ENCODE peak calls at places on chromosomes 2 and 18, in nine cellular contexts. O is CD4-positive, alpha-beta memory T cell; K is tibial nerve; X is RWPE2; D is K562; R is naive thymus-derived CD4-positive, alpha-beta T cell; Q is BE2C; C is effector memory CD4-positive, alpha-beta T cell; U is ovary. H is an unnamed sample. For H3K4me1, the result is how much of the 10 kb centered on the place peaks cover.

GRCh38 chr18:59700535-59700967 is 3.3 kb upstream of the CCBE1 start:
- DNase-seq in O (no peak), K (no peak), X (peak), D (no peak), R (no peak), Q (peak), C (no peak), U (no peak), H (no peak)

GRCh38 chr2:85713836-85714235 is 19.7 kb downstream of the GNLY start:
- DNase-seq in O (no peak), K (no peak), X (no peak), D (no peak), R (no peak), Q (no peak), C (no peak), U (no peak), H (no peak)

GRCh38 chr18:41096504-41096903 is 858.5 kb upstream of the PIK3C3 start:
- DNase-seq in O (no peak), K (no peak), X (no peak), D (no peak), R (no peak), Q (peak), C (no peak), U (no peak), H (no peak)

GRCh38 chr18:1585881-1586488 is 681.3 kb downstream of the ADCYAP1 start:
- DNase-seq in O (no peak), K (no peak), X (no peak), D (peak), R (no peak), Q (no peak), C (no peak), U (no peak), H (no peak)

GRCh38 chr18:2050702-2051201 is 520.6 kb downstream of the METTL4 start:
- DNase-seq in O (no peak), K (no peak), X (no peak), D (no peak), R (no peak), Q (no peak), C (no peak), U (no peak), H (no peak)

GRCh38 chr2:62266433-62267038 is 70.6 kb downstream of the B3GNT2 start:
- DNase-seq in O (no peak), K (no peak), X (no peak), D (peak), R (no peak), Q (no peak), C (no peak), U (no peak), H (no peak)

GRCh38 chr2:241695676-241696075 is 6.2 kb upstream of the ING5 start:
- DNase-seq in O (no peak), K (no peak), X (no peak), D (no peak), R (no peak), Q (no peak), C (no peak), U (no peak), H (no peak)

GRCh38 chr2:196742685-196743084 is 56.8 kb downstream of the GTF3C3 start:
- DNase-seq in O (no peak), K (no peak), X (no peak), D (no peak), R (no peak), Q (no peak), C (no peak), U (no peak), H (no peak)

GRCh38 chr2:157839822-157840221 is 36.3 kb downstream of the ACVR1 start:
- DNase-seq in O (no peak), K (no peak), X (no peak), D (peak), R (no peak), Q (peak), C (no peak), U (no peak), H (no peak)

GRCh38 chr2:98445708-98446577 is 1.3 kb downstream of the INPP4A start:
- DNase-seq in O (no peak), K (no peak), X (no peak), D (peak), R (peak), Q (peak), C (no peak), U (no peak), H (no peak)

GRCh38 chr18:39667905-39668304 is 2102.3 kb upstream of the CELF4 start:
- DNase-seq in O (no peak), K (no peak), X (no peak), D (no peak), R (no peak), Q (no peak), C (no peak), U (no peak), H (no peak)

GRCh38 chr2:7209776-7210555 is 292.8 kb downstream of the RNF144A start:
- DNase-seq in O (no peak), K (no peak), X (no peak), D (no peak), R (no peak), Q (no peak), C (no peak), U (no peak), H (no peak)

GRCh38 chr2:26925100-26925791 is 45.2 kb upstream of the MAPRE3 start:
- DNase-seq in O (no peak), K (no peak), X (no peak), D (no peak), R (no peak), Q (no peak), C (no peak), U (no peak), H (no peak)

GRCh38 chr2:205024822-205025518 is 479.7 kb downstream of the PARD3B start:
- DNase-seq in O (no peak), K (peak), X (peak), D (peak), R (no peak), Q (peak), C (no peak), U (no peak), H (peak)

GRCh38 chr2:48209214-48209885 is 303.1 kb upstream of the FBXO11 start:
- DNase-seq in O (no peak), K (peak), X (no peak), D (no peak), R (no peak), Q (no peak), C (no peak), U (no peak), H (peak)

GRCh38 chr2:11187733-11188132 is 32.5 kb downstream of the SLC66A3 start:
- DNase-seq in O (no peak), K (no peak), X (no peak), D (no peak), R (no peak), Q (no peak), C (no peak), U (no peak), H (no peak)

GRCh38 chr2:127197475-127198385 is 22.4 kb downstream of the CYP27C1 start:
- DNase-seq in O (peak), K (peak), X (peak), D (peak), R (peak), Q (peak), C (no peak), U (peak), H (peak)

GRCh38 chr2:240916571-240917008 is 10.5 kb downstream of the CROCC2 start:
- DNase-seq in O (no peak), K (peak), X (peak), D (no peak), R (no peak), Q (peak), C (no peak), U (peak), H (peak)

GRCh38 chr2:58923869-58924268 is 682.7 kb upstream of the FANCL start:
- DNase-seq in O (no peak), K (no peak), X (no peak), D (no peak), R (no peak), Q (no peak), C (no peak), U (no peak), H (no peak)

GRCh38 chr18:56238576-56238975 is 399.8 kb downstream of the TXNL1 start:
- DNase-seq in O (no peak), K (no peak), X (no peak), D (peak), R (no peak), Q (no peak), C (no peak), U (no peak), H (no peak)

GRCh38 chr2:9288681-9289338 is 82.2 kb downstream of the ASAP2 start:
- DNase-seq in O (no peak), K (no peak), X (no peak), D (no peak), R (no peak), Q (no peak), C (no peak), U (no peak), H (no peak)

GRCh38 chr2:237096911-237097310 is 11.2 kb downstream of the COPS8 start:
- DNase-seq in O (no peak), K (no peak), X (no peak), D (no peak), R (no peak), Q (no peak), C (no peak), U (no peak), H (no peak)

GRCh38 chr2:1591461-1591770 is 152.9 kb downstream of the PXDN start:
- DNase-seq in O (no peak), K (no peak), X (peak), D (no peak), R (no peak), Q (no peak), C (no peak), U (peak), H (no peak)

GRCh38 chr2:231710751-231711676 is 2.7 kb downstream of the PTMA start:
- DNase-seq in O (peak), K (no peak), X (no peak), D (peak), R (peak), Q (peak), C (no peak), U (peak), H (peak)

GRCh38 chr2:222613715-222614331 is 42.1 kb downstream of the FARSB start:
- DNase-seq in O (peak), K (no peak), X (no peak), D (peak), R (no peak), Q (peak), C (no peak), U (no peak), H (no peak)

GRCh38 chr18:13513015-13513414 is 213.3 kb downstream of the FAM210A start:
- DNase-seq in O (no peak), K (no peak), X (no peak), D (no peak), R (no peak), Q (peak), C (no peak), U (no peak), H (no peak)

GRCh38 chr2:150472122-150472899 is 15.2 kb downstream of the RND3 start:
- DNase-seq in O (no peak), K (peak), X (no peak), D (no peak), R (no peak), Q (no peak), C (no peak), U (no peak), H (peak)

GRCh38 chr2:150475479-150476212 is 11.8 kb downstream of the RND3 start:
- DNase-seq in O (no peak), K (no peak), X (no peak), D (no peak), R (no peak), Q (no peak), C (no peak), U (no peak), H (no peak)

GRCh38 chr2:150476213-150476740 is 11.2 kb downstream of the RND3 start:
- DNase-seq in O (no peak), K (no peak), X (no peak), D (no peak), R (no peak), Q (no peak), C (no peak), U (no peak), H (no peak)

GRCh38 chr2:150474326-150475074 is 13.0 kb downstream of the RND3 start:
- DNase-seq in O (no peak), K (no peak), X (no peak), D (no peak), R (no peak), Q (no peak), C (no peak), U (no peak), H (no peak)

GRCh38 chr2:150473767-150474166 is 13.7 kb downstream of the RND3 start:
- DNase-seq in O (no peak), K (no peak), X (no peak), D (no peak), R (no peak), Q (no peak), C (no peak), U (no peak), H (no peak)
- H3K4me1 ChIP-seq in O (under half), K (under half), X (half or more), D (under half), R (under half), Q (under half), C (under half), U (under half), H (under half)

GRCh38 chr2:36354816-36355156 is 792 bp upstream of the CRIM1 start:
- DNase-seq in O (no peak), K (no peak), X (no peak), D (no peak), R (no peak), Q (no peak), C (no peak), U (no peak), H (no peak)
- H3K4me3 ChIP-seq in O (no peak), K (peak), X (peak), D (no peak), R (no peak), Q (no peak), C (no peak), U (peak), H (peak)

DNA sequence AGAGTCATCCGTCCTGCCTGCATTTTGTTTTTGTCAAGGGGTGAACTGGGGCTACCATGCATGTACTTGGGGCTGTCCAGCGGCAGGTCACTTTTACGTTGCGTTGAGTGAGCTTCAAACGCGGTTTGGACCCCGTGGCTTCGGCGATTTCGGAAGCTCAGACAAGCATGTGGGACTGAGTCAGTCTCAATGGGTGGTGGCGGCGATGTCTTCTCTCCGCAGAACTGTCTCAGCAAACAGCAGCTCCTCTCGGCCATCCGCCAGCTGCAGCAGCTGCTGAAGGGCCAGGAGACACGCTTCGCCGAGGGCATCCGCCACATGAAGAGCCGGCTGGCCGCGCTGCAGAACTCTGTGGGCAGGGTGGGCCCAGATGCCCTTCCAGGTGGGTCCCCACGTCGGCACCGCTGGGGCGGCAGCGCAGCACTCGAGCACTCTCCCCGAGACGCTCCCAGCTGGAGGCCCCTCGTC is 21.3 kb downstream of the FBLN7 start:
- DNase-seq in O (no peak), K (no peak), X (no peak), D (no peak), R (no peak), Q (no peak), C (no peak), U (no peak), H (no peak)
- H3K4me1 ChIP-seq in O (under half), K (under half), X (under half), D (under half), R (under half), Q (under half), C (under half), U (under half), H (under half)

GRCh38 chr2:238433300-238433915 is 6.7 kb downstream of the ASB1 start:
- DNase-seq in O (no peak), K (no peak), X (no peak), D (no peak), R (no peak), Q (no peak), C (no peak), U (no peak), H (no peak)

GRCh38 chr2:238435752-238436096 is 9.0 kb downstream of the ASB1 start:
- DNase-seq in O (no peak), K (no peak), X (no peak), D (no peak), R (no peak), Q (no peak), C (no peak), U (no peak), H (no peak)

GRCh38 chr2:238431431-238431830 is 4.7 kb downstream of the ASB1 start:
- DNase-seq in O (no peak), K (no peak), X (no peak), D (no peak), R (no peak), Q (no peak), C (no peak), U (no peak), H (no peak)

GRCh38 chr2:238433941-238434845 is 7.5 kb downstream of the ASB1 start:
- DNase-seq in O (no peak), K (no peak), X (no peak), D (no peak), R (no peak), Q (no peak), C (no peak), U (no peak), H (no peak)

DNA sequence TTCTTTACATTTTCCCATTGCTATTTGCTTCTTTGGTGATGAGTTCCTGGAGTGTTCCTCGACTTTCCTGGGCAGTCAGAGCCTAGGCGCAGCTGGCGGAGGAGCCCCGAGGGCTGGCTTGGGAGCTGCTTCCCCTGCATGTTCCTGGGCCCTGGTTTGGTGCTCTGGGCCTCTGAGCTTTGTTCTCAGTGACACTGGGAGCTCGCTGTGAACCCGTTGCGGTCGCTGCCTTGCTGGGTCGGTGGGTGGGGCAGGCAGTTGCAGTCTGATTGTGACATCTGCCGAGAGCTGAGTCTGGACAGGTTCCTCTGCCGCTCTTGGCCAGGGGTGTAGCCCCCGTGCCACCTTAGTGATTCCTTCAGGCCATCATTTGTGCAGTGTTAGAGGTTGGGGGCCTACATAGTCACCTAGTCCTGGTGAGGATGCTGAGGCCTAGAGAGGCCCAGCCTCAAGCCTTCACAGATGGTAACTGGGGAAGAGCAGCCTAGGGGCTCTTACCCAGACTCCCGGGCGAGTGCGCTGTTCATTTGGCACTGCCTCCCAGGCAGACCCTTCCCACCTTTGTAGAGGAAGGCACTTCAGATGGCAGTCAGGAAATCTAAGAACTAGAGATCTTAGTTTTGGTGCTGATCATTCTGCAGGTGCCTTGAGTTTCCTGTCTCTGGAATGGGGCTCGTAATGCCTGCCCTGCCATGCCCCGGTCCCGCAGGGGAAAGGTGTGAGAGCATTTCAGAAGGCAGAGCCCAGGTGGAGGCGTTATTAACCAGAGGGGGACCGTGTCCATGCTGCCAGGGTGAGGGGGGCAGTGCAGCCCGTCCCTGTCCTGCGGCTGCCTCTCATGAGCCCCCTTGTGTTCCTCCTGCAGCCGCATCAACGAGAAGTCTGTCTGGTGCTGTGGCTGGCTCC is 8.4 kb downstream of the ASB1 start:
- DNase-seq in O (no peak), K (no peak), X (peak), D (no peak), R (no peak), Q (no peak), C (no peak), U (no peak), H (no peak)
- H3K4me3 ChIP-seq in O (no peak), K (no peak), X (no peak), D (no peak), R (no peak), Q (no peak), C (no peak), U (no peak), H (no peak)

DNA sequence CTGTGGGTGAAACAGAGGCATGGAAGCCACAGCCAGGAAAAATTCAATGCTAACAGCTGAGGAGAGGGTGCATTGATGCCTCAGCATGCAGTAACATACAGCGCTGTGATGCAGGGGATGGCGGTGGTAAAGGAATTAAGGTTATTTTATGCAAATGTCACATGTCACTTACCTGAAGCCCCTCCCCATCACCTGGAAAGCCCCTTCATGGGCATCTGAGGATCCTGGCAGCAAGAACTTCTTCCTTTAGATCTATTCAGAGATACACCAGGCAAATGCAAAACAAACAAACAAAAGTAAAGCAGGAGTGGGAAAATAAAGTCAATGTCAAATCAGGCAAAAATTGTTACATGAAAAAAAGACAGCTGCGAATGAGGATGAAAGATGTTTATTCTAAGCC is 1.7 kb upstream of the SP110 start:
- DNase-seq in O (no peak), K (no peak), X (no peak), D (no peak), R (peak), Q (no peak), C (no peak), U (no peak), H (no peak)
- H3K4me1 ChIP-seq in O (half or more), K (under half), X (under half), D (under half), R (under half), Q (under half), C (under half), U (under half), H (under half)

GRCh38 chr2:12762337-12762736 is 45.6 kb downstream of the TRIB2 start:
- DNase-seq in O (no peak), K (no peak), X (no peak), D (no peak), R (no peak), Q (no peak), C (no peak), U (no peak), H (no peak)

GRCh38 chr2:12764075-12764722 is 47.5 kb downstream of the TRIB2 start:
- DNase-seq in O (no peak), K (no peak), X (no peak), D (no peak), R (no peak), Q (no peak), C (no peak), U (no peak), H (no peak)

GRCh38 chr2:12761109-12761508 is 44.4 kb downstream of the TRIB2 start:
- DNase-seq in O (peak), K (no peak), X (no peak), D (no peak), R (no peak), Q (no peak), C (no peak), U (no peak), H (no peak)

GRCh38 chr2:12763486-12763885 is 46.8 kb downstream of the TRIB2 start:
- DNase-seq in O (no peak), K (no peak), X (no peak), D (no peak), R (no peak), Q (no peak), C (no peak), U (no peak), H (no peak)

GRCh38 chr2:12762976-12763375 is 46.2 kb downstream of the TRIB2 start:
- DNase-seq in O (no peak), K (no peak), X (no peak), D (no peak), R (no peak), Q (no peak), C (no peak), U (no peak), H (no peak)
- H3K4me3 ChIP-seq in O (no peak), K (no peak), X (no peak), D (no peak), R (no peak), Q (no peak), C (no peak), U (no peak), H (no peak)

DNA sequence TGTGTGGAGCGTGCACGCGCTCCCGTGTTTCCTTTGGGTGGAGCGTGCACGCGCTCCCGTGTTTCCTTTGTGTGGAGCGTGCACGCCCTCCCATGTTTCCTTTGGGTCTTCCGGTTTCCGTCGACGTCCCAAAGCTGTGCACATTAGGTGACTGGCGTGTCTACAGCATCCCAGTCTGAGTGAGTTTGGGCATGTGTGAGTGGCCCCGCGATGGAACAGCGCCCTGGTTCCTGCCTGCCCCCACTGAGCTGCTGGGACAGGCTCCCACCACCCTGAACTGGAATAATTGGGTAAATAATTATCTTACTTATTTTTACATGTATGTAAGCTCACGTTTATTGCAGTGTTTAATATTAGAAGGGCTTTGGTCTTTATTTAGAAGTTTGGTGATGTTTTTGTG is 104.2 kb downstream of the AGAP1 start:
- DNase-seq in O (no peak), K (no peak), X (no peak), D (no peak), R (no peak), Q (no peak), C (no peak), U (no peak), H (no peak)
- H3K4me1 ChIP-seq in O (under half), K (under half), X (under half), D (under half), R (under half), Q (under half), C (under half), U (under half), H (under half)